ENCODE peak calls at places on chromosomes 13 and 19, in ten cellular contexts. J is naive B cell; O is kidney tubule cell; Z is frontal cortex; S is occipital lobe; Q is NCI-H460; H is EL; P is cerebellar cortex; R is stimulated activated naive CD8-positive, alpha-beta T cell treated with anti-CD3 and anti-CD28 coated beads, Interleukin-15, amount 100 ng/mL, for 72 hours; M is progenitor cell of endocrine pancreas. V is an unnamed sample.

GRCh38 chr19:10766681-10767201 is 48.9 kb downstream of the DNM2 start:
- DNase-seq in P (no peak), J (no peak), R (no peak), Q (no peak), O (peak; percentile 60), M (no peak), S (no peak), H (no peak), Z (no peak), V (no peak)

GRCh38 chr13:32905063-32905863 is 111.0 kb upstream of the KL start:
- DNase-seq in M (no peak), H (peak; percentile 52), J (peak; percentile 3), O (peak; percentile 54), S (peak; percentile 7), Z (no peak), R (peak; percentile 54), P (no peak), Q (no peak), V (peak; percentile 65)

GRCh38 chr13:19674898-19675297 is 41.4 kb downstream of the MPHOSPH8 start:
- DNase-seq in S (no peak), H (no peak), Q (no peak), O (no peak), M (no peak), R (no peak), Z (no peak), P (no peak), J (no peak), V (no peak)

GRCh38 chr19:31991984-31992655 is 353.3 kb upstream of the ZNF507 start:
- DNase-seq in P (no peak), M (no peak), S (no peak), H (no peak), Z (no peak), Q (no peak), O (no peak), J (no peak), R (no peak), V (no peak)

GRCh38 chr19:58044391-58044790 is 10.6 kb downstream of the ZSCAN1 start:
- DNase-seq in O (no peak), P (no peak), S (no peak), M (no peak), Q (no peak), H (no peak), J (no peak), R (no peak), Z (no peak), V (no peak)

GRCh38 chr13:51997641-51998330 is 13.5 kb downstream of the ATP7B start:
- DNase-seq in H (no peak), P (no peak), R (no peak), J (no peak), O (no peak), Z (no peak), Q (no peak), M (no peak), S (no peak), V (peak; percentile 81)

GRCh38 chr13:67620665-67621064 is 390.5 kb upstream of the PCDH9 start:
- DNase-seq in J (no peak), Z (no peak), O (peak; percentile 37), H (no peak), R (no peak), M (no peak), P (no peak), S (no peak), Q (no peak), V (no peak)

GRCh38 chr13:69524459-69525155 is 583.0 kb upstream of the ATXN8OS start:
- DNase-seq in P (no peak), J (no peak), M (no peak), S (no peak), O (peak; percentile 62), Z (no peak), R (no peak), Q (peak; percentile 5), H (no peak), V (peak; percentile 47)

GRCh38 chr19:51060336-51060735 is 4.6 kb downstream of the KLK13 start:
- DNase-seq in Z (no peak), S (no peak), J (no peak), M (no peak), O (no peak), R (no peak), Q (no peak), P (no peak), H (no peak), V (no peak)

GRCh38 chr13:73952683-73953082 is 181.5 kb downstream of the KLF12 start:
- DNase-seq in R (no peak), Z (no peak), Q (no peak), M (no peak), S (no peak), P (no peak), H (peak; percentile 40), O (peak; percentile 56), J (no peak), V (no peak)

GRCh38 chr13:106535552-106536243 is at the start of gene EFNB2:
- DNase-seq in Z (peak; percentile 96), S (peak; percentile 89), P (peak; percentile 86), H (peak; percentile 93), Q (peak; percentile 82), J (peak; percentile 90), M (peak; percentile 88), O (peak; percentile 96), R (peak; percentile 90), V (peak; percentile 99)

GRCh38 chr19:58575183-58576041 is 2.3 kb upstream of the MZF1 start:
- DNase-seq in O (peak; percentile 95), J (peak; percentile 82), M (peak; percentile 78), P (peak; percentile 93), S (no peak), R (peak; percentile 91), Z (peak; percentile 87), H (peak; percentile 91), Q (peak; percentile 76), V (no peak)

GRCh38 chr19:8481191-8481590 is 21.2 kb downstream of the PRAM1 start:
- DNase-seq in P (no peak), O (no peak), R (no peak), H (no peak), J (no peak), Z (no peak), Q (no peak), M (no peak), S (no peak), V (no peak)

GRCh38 chr13:78060966-78061365 is 142.3 kb upstream of the EDNRB start:
- DNase-seq in M (no peak), Q (peak; percentile 1), Z (no peak), S (no peak), J (no peak), P (no peak), O (no peak), H (no peak), R (no peak), V (no peak)

GRCh38 chr19:42816901-42817300 is 51.4 kb upstream of the PSG8 start:
- DNase-seq in Z (no peak), O (no peak), M (no peak), H (peak; percentile 45), J (no peak), S (no peak), Q (no peak), P (no peak), R (no peak), V (no peak)

V was measured in NCI-H526.